ENCODE peak calls at places on chromosomes 7 and 10, in nine cellular contexts. T is ovary, B is HepG2, K is stomach, S is DND-41, Y is RWPE1, I is heart right ventricle, H is fibroblast of lung, Q is PC-3. J is an unnamed sample.

GRCh38 chr10:6072215-6072941 is 10.2 kb upstream of the IL2RA start:
- DNase-seq in T (no peak), B (no peak), K (no peak), S (peak), Y (no peak), I (no peak), H (no peak), Q (no peak), J (no peak)

GRCh38 chr7:969403-969802 is 5.9 kb downstream of the COX19 start:
- DNase-seq in T (no peak), B (no peak), K (no peak), S (no peak), Y (no peak), I (no peak), H (no peak), Q (no peak), J (no peak)

GRCh38 chr7:16301251-16301650 is 120.1 kb downstream of the CRPPA start:
- DNase-seq in T (no peak), B (no peak), K (no peak), S (no peak), Y (no peak), I (no peak), H (no peak), Q (no peak), J (no peak)

GRCh38 chr7:150435390-150436073 is 14.9 kb upstream of the GIMAP8 start:
- DNase-seq in T (no peak), B (no peak), K (no peak), S (no peak), Y (no peak), I (no peak), H (no peak), Q (no peak), J (peak)

GRCh38 chr10:20473361-20473760 is 423.8 kb downstream of the NEBL start:
- DNase-seq in T (no peak), B (no peak), K (no peak), S (no peak), Y (no peak), I (no peak), H (no peak), Q (no peak), J (no peak)

GRCh38 chr10:3778708-3779108 is 6.3 kb downstream of the KLF6 start:
- DNase-seq in T (no peak), B (no peak), K (no peak), S (no peak), Y (no peak), I (no peak), H (no peak), Q (no peak), J (no peak)

GRCh38 chr10:122307669-122308486 is 36.8 kb downstream of the BTBD16 start:
- DNase-seq in T (peak), B (no peak), K (no peak), S (no peak), Y (peak), I (peak), H (peak), Q (peak), J (no peak)

GRCh38 chr7:123865517-123866117 is 20.6 kb downstream of the HYAL4 start:
- DNase-seq in T (peak), B (peak), K (peak), S (peak), Y (peak), I (peak), H (peak), Q (peak), J (no peak)

GRCh38 chr7:106952658-106953231 is 87.7 kb downstream of the PIK3CG start:
- DNase-seq in T (no peak), B (no peak), K (no peak), S (no peak), Y (no peak), I (peak), H (no peak), Q (no peak), J (no peak)

GRCh38 chr7:122736183-122736582 is 33.5 kb upstream of the RNF148 start:
- DNase-seq in T (no peak), B (no peak), K (no peak), S (no peak), Y (no peak), I (no peak), H (no peak), Q (no peak), J (no peak)

GRCh38 chr10:77188511-77188910 is 449.1 kb downstream of the KCNMA1 start:
- DNase-seq in T (no peak), B (no peak), K (no peak), S (no peak), Y (no peak), I (no peak), H (peak), Q (no peak), J (no peak)

GRCh38 chr7:113197274-113197673 is 78.9 kb upstream of the SMIM30 start:
- DNase-seq in T (no peak), B (no peak), K (no peak), S (no peak), Y (no peak), I (no peak), H (peak), Q (peak), J (no peak)

GRCh38 chr10:17003151-17003550 is 126.5 kb downstream of the CUBN start:
- DNase-seq in T (peak), B (no peak), K (no peak), S (peak), Y (peak), I (no peak), H (peak), Q (no peak), J (no peak)

GRCh38 chr7:17546206-17546998 is 247.9 kb downstream of the AHR start:
- DNase-seq in T (no peak), B (no peak), K (no peak), S (no peak), Y (no peak), I (no peak), H (peak), Q (peak), J (no peak)

GRCh38 chr10:52040486-52040885 is 273.6 kb upstream of the DKK1 start:
- DNase-seq in T (no peak), B (no peak), K (no peak), S (no peak), Y (no peak), I (no peak), H (no peak), Q (no peak), J (no peak)

GRCh38 chr7:116672596-116673503 is 854 bp downstream of the MET start:
- DNase-seq in T (no peak), B (peak), K (peak), S (no peak), Y (no peak), I (peak), H (peak), Q (peak), J (no peak)

GRCh38 chr7:116673504-116673865 is 1.5 kb downstream of the MET start:
- DNase-seq in T (no peak), B (no peak), K (no peak), S (no peak), Y (no peak), I (no peak), H (no peak), Q (no peak), J (no peak)

GRCh38 chr7:116671111-116671510 is 885 bp upstream of the MET start:
- DNase-seq in T (no peak), B (no peak), K (no peak), S (no peak), Y (no peak), I (no peak), H (no peak), Q (no peak), J (no peak)

GRCh38 chr7:116670409-116671036 is 1.5 kb upstream of the MET start:
- DNase-seq in T (no peak), B (peak), K (no peak), S (no peak), Y (no peak), I (no peak), H (peak), Q (no peak), J (no peak)

GRCh38 chr7:116671681-116672595 is at the start of gene MET:
- DNase-seq in T (peak), B (peak), K (peak), S (no peak), Y (peak), I (peak), H (peak), Q (peak), J (peak)
- TF ChIP-seq CTCF in T (no peak), B (peak), K (no peak), S (no peak), Y (peak), I (peak), H (peak), Q (peak), J (no peak)

DNA sequence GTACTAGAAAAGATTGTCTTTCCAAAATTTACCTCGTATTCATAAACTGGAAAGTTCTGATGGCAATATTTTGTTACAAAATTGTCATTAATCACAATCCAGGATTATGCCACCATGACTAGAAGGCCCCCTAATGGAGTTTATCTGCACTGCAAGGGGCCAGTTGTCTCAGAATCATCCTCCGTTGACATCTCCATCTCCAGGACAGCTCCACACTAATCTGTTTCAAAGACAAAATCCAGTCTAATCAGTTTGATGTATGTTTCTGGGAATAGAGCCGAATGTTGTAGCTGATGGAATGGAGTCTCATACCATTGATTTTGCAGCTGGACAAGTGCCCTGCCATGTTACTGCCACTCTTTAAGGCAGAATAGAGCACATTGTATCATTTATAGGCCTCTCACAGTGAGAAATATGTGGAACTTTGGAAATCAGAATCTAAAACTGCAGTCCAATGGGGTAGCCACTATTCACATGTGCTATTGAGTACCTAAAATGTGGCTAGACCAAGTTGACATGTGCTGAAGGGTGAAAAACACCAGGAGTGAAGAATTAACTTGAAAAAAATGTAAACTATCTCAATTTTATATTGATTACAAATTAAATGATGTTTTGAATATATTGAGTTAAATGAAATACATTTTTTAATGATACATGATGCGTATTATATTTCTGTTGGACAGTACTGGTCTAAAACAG is 38.3 kb upstream of the TOMM7 start:
- DNase-seq in T (no peak), B (peak), K (no peak), S (peak), Y (no peak), I (no peak), H (no peak), Q (peak), J (no peak)
- TF ChIP-seq CTCF in T (no peak), B (peak), K (no peak), S (peak), Y (peak), I (peak), H (peak), Q (peak), J (no peak)

GRCh38 chr10:75028748-75029147 is 82.7 kb upstream of the SAMD8 start:
- DNase-seq in T (no peak), B (no peak), K (no peak), S (no peak), Y (no peak), I (no peak), H (no peak), Q (no peak), J (no peak)
- TF ChIP-seq CTCF in T (no peak), B (no peak), K (no peak), S (no peak), Y (no peak), I (no peak), H (no peak), Q (no peak), J (no peak)

DNA sequence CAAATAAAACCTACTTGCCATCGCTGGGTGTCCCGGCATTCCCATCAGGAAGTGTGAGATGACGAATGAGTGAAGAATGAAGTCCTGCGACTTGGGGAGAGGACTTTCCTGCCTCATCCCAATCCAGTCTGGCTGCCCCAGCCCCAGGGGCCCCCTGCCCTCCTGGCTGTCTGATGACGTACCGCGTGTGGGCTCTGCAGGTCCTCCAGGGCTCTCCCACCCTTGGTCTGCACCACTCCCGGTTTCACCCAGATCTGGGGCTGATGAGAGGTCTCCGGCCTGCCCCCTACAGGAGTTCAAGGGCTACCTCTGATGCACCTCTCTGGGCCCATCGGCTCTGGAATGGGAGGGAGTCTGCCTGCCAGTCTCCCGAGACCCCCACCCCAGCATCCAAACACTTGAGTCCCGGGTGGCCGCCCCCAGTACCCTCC is 9.8 kb downstream of the ATP6V1F start:
- DNase-seq in T (no peak), B (no peak), K (no peak), S (no peak), Y (peak), I (no peak), H (no peak), Q (peak), J (no peak)
- TF ChIP-seq CTCF in T (no peak), B (peak), K (no peak), S (peak), Y (no peak), I (no peak), H (no peak), Q (peak), J (no peak)

DNA sequence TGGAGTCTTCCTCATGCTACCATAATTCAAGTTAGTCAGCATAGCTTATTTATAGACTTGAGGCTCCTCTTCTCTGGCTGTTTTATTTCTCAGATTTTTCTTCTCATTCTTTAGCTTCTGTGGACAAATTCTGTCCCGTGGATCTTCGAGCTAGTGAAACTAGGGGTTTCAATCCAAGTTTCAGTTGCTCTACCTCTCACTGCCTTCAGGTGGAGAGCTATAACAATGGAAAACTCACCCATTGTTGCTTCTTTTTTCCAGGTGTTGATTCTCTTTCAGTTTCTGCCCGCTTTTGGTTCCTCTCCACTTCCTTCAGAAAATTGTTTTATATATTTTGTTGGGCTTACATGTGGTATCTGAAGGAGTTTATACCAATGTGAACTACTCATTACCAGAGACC is 266.0 kb downstream of the TCF7L2 start:
- DNase-seq in T (no peak), B (no peak), K (no peak), S (no peak), Y (peak), I (no peak), H (no peak), Q (peak), J (no peak)
- TF ChIP-seq CTCF in T (no peak), B (peak), K (no peak), S (peak), Y (no peak), I (no peak), H (no peak), Q (peak), J (no peak)